ENCODE peak calls at places on chromosome 20, in eight cellular contexts. L is NCI-H1092, S is heart right ventricle, R is activated T-cell treated with anti-CD3 and anti-CD28 coated beads for 4 hours, H is NCI-H2081, Y is tibial nerve, N is epithelial cell of prostate, C is cardiac fibroblast. E is an unnamed sample.

GRCh38 chr20:59483481-59483880 is 120.9 kb upstream of the PHACTR3 start:
- DNase-seq in L (no peak), S (no peak), R (no peak), H (no peak), Y (no peak), N (no peak), C (no peak), E (no peak)

GRCh38 chr20:60695223-60695622 is 556.8 kb upstream of the CDH4 start:
- DNase-seq in L (no peak), S (no peak), R (no peak), H (no peak), Y (no peak), N (peak), C (peak), E (peak)

GRCh38 chr20:62061851-62062418 is 3.7 kb downstream of the TAF4 start:
- DNase-seq in L (no peak), S (no peak), R (no peak), H (no peak), Y (no peak), N (no peak), C (no peak), E (no peak)

GRCh38 chr20:37911838-37912273 is 8.9 kb downstream of the VSTM2L start:
- DNase-seq in L (no peak), S (no peak), R (no peak), H (peak), Y (no peak), N (no peak), C (peak), E (peak)

GRCh38 chr20:40743172-40743775 is 54.2 kb upstream of the MAFB start:
- DNase-seq in L (no peak), S (no peak), R (no peak), H (no peak), Y (no peak), N (no peak), C (no peak), E (no peak)

GRCh38 chr20:9409981-9410380 is 104.4 kb upstream of the LAMP5 start:
- DNase-seq in L (no peak), S (no peak), R (no peak), H (no peak), Y (no peak), N (no peak), C (peak), E (peak)

GRCh38 chr20:20549699-20550098 is 162.7 kb downstream of the RALGAPA2 start:
- DNase-seq in L (no peak), S (no peak), R (no peak), H (no peak), Y (no peak), N (peak), C (peak), E (no peak)

GRCh38 chr20:6866741-6867140 is 99.3 kb downstream of the BMP2 start:
- DNase-seq in L (no peak), S (no peak), R (no peak), H (no peak), Y (no peak), N (no peak), C (no peak), E (peak)

GRCh38 chr20:59821788-59822187 is 111.6 kb downstream of the SYCP2 start:
- DNase-seq in L (no peak), S (no peak), R (no peak), H (no peak), Y (no peak), N (no peak), C (no peak), E (no peak)

GRCh38 chr20:2101057-2101934 is at the start of gene STK35:
- DNase-seq in L (peak), S (peak), R (no peak), H (peak), Y (no peak), N (no peak), C (no peak), E (no peak)

E was measured in astrocyte of the cerebellum.